ENCODE peak calls at places on chromosomes 12 and 14, in six cellular contexts. A, W, S, X, E and G are unnamed samples. For H3K4me1, the result is how much of the 10 kb centered on the place peaks cover.

GRCh38 chr14:37480446-37481290 is 114.4 kb downstream of the FOXA1 start:
- DNase-seq in S (no peak), W (no peak), A (no peak), E (no peak), X (no peak), G (no peak)

GRCh38 chr12:126807312-126807711 is 1459.7 kb upstream of the TMEM132C start:
- DNase-seq in E (no peak), X (no peak), A (no peak), W (no peak), S (no peak), G (no peak)

GRCh38 chr14:52950410-52950897 is 396 bp downstream of the FERMT2 start:
- DNase-seq in S (peak), E (peak), A (peak), W (peak), X (no peak), G (peak)

GRCh38 chr12:52151859-52152783 is 39.7 kb downstream of the KRT80 start:
- DNase-seq in X (no peak), E (peak), W (peak), A (peak), S (peak), G (peak)

GRCh38 chr12:24864796-24865125 is 84.1 kb downstream of the BCAT1 start:
- DNase-seq in A (no peak), S (no peak), E (no peak), X (no peak), W (no peak), G (peak)

GRCh38 chr14:60238955-60239354 is 10.1 kb upstream of the PPM1A start:
- DNase-seq in S (no peak), E (no peak), A (no peak), X (no peak), W (no peak), G (no peak)

GRCh38 chr14:61179061-61179675 is 102.0 kb downstream of the TMEM30B start:
- DNase-seq in E (no peak), A (no peak), W (no peak), X (no peak), S (no peak), G (no peak)

GRCh38 chr12:50121636-50122035 is 9.6 kb downstream of the COX14 start:
- DNase-seq in S (no peak), W (peak), X (no peak), E (no peak), A (no peak), G (no peak)

GRCh38 chr14:101122114-101122854 is 218.8 kb upstream of the RTL1 start:
- DNase-seq in A (no peak), W (no peak), S (peak), E (no peak), X (no peak), G (no peak)

GRCh38 chr12:107308310-107308709 is 215.0 kb upstream of the CRY1 start:
- DNase-seq in A (no peak), X (no peak), S (no peak), W (no peak), E (no peak), G (no peak)

GRCh38 chr14:59303216-59303615 is 114.7 kb downstream of the DAAM1 start:
- DNase-seq in S (no peak), A (no peak), W (no peak), E (no peak), X (no peak), G (peak)

GRCh38 chr14:35369701-35370191 is 34.8 kb downstream of the NFKBIA start:
- DNase-seq in A (no peak), S (no peak), E (peak), X (no peak), W (no peak), G (no peak)

GRCh38 chr14:35368139-35368460 is 36.4 kb downstream of the NFKBIA start:
- DNase-seq in A (no peak), W (no peak), S (no peak), E (peak), X (no peak), G (no peak)

GRCh38 chr14:35370969-35371368 is 33.6 kb downstream of the NFKBIA start:
- DNase-seq in W (no peak), S (no peak), A (no peak), E (no peak), X (no peak), G (no peak)

GRCh38 chr14:35368583-35368982 is 36.0 kb downstream of the NFKBIA start:
- DNase-seq in W (no peak), A (no peak), X (no peak), E (peak), S (no peak), G (no peak)

GRCh38 chr14:35368993-35369392 is 35.6 kb downstream of the NFKBIA start:
- DNase-seq in X (no peak), W (no peak), A (no peak), S (no peak), E (peak), G (no peak)
- H3K4me1 ChIP-seq in X (under half), W (under half), A (under half), S (under half), E (under half), G (under half)

DNA sequence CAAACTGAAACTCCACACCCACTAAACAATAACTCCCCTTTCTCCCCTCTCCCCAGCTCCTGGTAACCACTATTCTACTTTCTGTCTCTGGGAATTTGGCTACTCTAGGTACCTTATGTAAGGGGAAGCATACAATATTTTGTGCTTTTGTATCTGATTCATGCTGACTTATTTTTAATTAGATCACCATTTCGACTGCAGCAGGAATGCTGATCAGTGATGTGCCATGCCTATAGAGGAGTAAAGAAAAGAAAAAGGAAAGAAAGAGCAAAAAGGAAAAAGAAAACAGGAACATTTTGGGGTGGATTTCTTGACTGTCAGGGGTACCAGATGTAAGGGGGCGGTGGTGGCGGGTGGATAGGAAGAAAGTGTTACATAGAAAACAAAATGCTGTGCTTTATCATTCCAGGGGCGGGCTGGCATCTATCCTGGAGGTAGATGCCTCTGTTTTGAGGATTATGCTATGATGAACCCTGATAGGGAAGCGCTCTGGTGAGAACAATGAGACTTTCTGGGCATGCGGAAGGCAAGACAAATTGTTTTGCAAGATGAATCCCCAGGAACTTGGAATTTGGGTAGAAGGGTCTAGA is 45.2 kb upstream of the CTDSP2 start:
- DNase-seq in A (no peak), X (no peak), W (no peak), S (no peak), E (no peak), G (peak)
- H3K4me1 ChIP-seq in A (under half), X (half or more), W (under half), S (under half), E (half or more), G (half or more)

DNA sequence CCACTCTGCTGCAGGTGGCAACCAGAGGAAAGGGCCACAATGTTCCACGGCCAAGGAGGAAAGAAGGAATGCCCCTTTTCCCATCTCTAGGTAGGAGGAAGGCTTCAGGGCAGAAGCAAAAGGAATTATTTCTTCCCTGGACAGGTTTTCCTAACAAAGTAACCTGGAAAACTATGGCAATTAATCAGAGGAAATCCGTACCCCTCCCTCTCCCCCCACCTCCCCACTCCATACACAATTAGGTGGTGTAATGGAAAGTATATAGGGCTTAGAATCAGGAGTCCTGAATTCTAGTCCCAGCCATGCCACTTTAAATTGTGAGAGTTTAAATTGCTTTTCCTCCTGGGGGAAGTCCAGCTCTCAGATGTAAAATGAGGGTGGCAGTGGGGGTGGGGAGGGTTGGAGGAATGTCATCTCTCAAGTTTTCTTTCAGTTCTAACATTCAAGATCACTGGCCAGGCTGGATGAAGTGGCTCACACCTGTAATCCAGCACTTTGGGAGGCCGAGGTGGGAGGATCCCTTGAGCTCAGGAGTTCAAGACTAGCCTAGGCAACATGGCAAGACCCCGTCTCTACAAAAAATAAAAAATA is 1.7 kb downstream of the DHH start:
- DNase-seq in S (no peak), A (no peak), W (no peak), E (no peak), X (no peak), G (no peak)
- H3K4me1 ChIP-seq in S (under half), A (under half), W (under half), E (half or more), X (under half), G (under half)

GRCh38 chr14:92880351-92880750 is 42.6 kb upstream of the CHGA start:
- DNase-seq in S (no peak), E (no peak), W (no peak), A (no peak), X (no peak), G (no peak)

GRCh38 chr14:92884410-92884809 is 38.5 kb upstream of the CHGA start:
- DNase-seq in S (no peak), W (no peak), A (no peak), X (no peak), E (no peak), G (no peak)

GRCh38 chr14:92885279-92886061 is 37.5 kb upstream of the CHGA start:
- DNase-seq in S (no peak), W (no peak), E (no peak), A (no peak), X (no peak), G (no peak)

GRCh38 chr14:92880851-92881250 is 42.1 kb upstream of the CHGA start:
- DNase-seq in W (peak), A (peak), E (peak), X (no peak), S (no peak), G (peak)

GRCh38 chr14:92883066-92883465 is 39.9 kb upstream of the CHGA start:
- DNase-seq in S (no peak), A (no peak), X (no peak), E (no peak), W (no peak), G (no peak)
- H3K4me1 ChIP-seq in S (under half), A (under half), X (under half), E (under half), W (under half), G (under half)

GRCh38 chr12:31728289-31728916 is 418 bp downstream of the AMN1 start:
- DNase-seq in X (no peak), A (peak), S (no peak), W (peak), E (peak), G (no peak)

GRCh38 chr12:31724597-31724996 is 4.2 kb downstream of the AMN1 start:
- DNase-seq in E (no peak), S (no peak), W (no peak), A (no peak), X (no peak), G (no peak)

GRCh38 chr12:31726575-31726974 is 2.2 kb downstream of the AMN1 start:
- DNase-seq in X (no peak), A (no peak), E (no peak), S (no peak), W (no peak), G (no peak)

GRCh38 chr12:31727197-31727596 is 1.6 kb downstream of the AMN1 start:
- DNase-seq in A (no peak), W (no peak), X (no peak), E (no peak), S (no peak), G (no peak)

DNA sequence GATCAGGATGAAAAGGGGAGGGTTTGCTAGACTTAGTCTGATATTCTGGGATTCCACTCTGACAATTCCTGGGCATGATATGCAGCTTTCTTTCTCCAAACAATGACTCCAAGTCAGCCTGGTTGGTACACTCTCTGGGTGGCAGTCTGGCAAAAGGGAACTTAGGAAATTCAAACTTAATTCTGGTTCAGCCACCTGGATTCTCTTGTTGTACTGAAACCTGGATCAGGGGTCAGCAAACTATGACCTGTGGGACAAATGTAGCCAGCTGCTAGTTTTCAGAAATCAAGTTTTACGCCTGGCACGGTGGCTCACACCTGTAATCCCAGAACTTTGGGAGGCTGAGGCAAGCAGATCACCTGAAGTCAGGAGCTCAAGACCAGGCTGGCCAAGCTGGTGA is 6.2 kb downstream of the AMN1 start:
- DNase-seq in S (no peak), A (no peak), E (no peak), X (no peak), W (no peak), G (no peak)
- H3K4me1 ChIP-seq in S (under half), A (under half), E (under half), X (under half), W (under half), G (under half)